ENCODE peak calls at places on chromosomes 11 and 22, in four cellular contexts. S is H9, X is NCI-H510A treated with DMSO at 0.1 percent for 48 hours, J is midbrain. T is an unnamed sample.

GRCh38 chr22:25383278-25383820 is 163.9 kb downstream of the CRYBB2 start:
- DNase-seq in S (no peak), X (no peak), J (no peak), T (no peak)

GRCh38 chr11:72283947-72284346 is 40.0 kb upstream of the PHOX2A start:
- DNase-seq in S (no peak), X (no peak), J (no peak), T (no peak)

GRCh38 chr11:130785376-130786110 is 130.7 kb downstream of the SNX19 start:
- DNase-seq in S (no peak), X (no peak), J (no peak), T (no peak)

GRCh38 chr11:121595717-121596156 is 143.0 kb upstream of the SORL1-AS1 start:
- DNase-seq in S (no peak), X (no peak), J (no peak), T (peak; percentile 53)

GRCh38 chr22:17893900-17894299 is 119.6 kb upstream of the BID start:
- DNase-seq in S (no peak), X (no peak), J (no peak), T (no peak)

GRCh38 chr11:32935462-32936029 is 42.9 kb downstream of the QSER1 start:
- DNase-seq in S (no peak), X (no peak), J (no peak), T (no peak)

GRCh38 chr11:64519541-64519940 is 71.5 kb upstream of the SLC22A12 start:
- DNase-seq in S (no peak), X (no peak), J (no peak), T (no peak)

GRCh38 chr22:29375436-29376076 is 12.8 kb downstream of the AP1B1 start:
- DNase-seq in S (no peak), X (no peak), J (no peak), T (no peak)

GRCh38 chr11:2787816-2788750 is 88.3 kb upstream of the KCNQ1OT1 start:
- DNase-seq in S (peak; percentile 53), X (no peak), J (no peak), T (no peak)

GRCh38 chr11:126084608-126084912 is 21.9 kb upstream of the CDON start:
- DNase-seq in S (no peak), X (peak; percentile 70), J (no peak), T (no peak)

GRCh38 chr11:1877211-1878133 is 14.2 kb downstream of the PRR33 start:
- DNase-seq in S (no peak), X (no peak), J (no peak), T (no peak)

T was measured in T1000.